ENCODE peak calls at places on chromosomes 6 and 20, in seven cellular contexts. W is stimulated activated naive CD4-positive, alpha-beta T cell; Z is Daoy; C is iris pigment epithelial cell; X is RWPE1; S is T-helper 2 cell; J is effector memory CD4-positive, alpha-beta T cell. M is an unnamed sample.
A peak's percentile ranks its signal among the peaks of the same experiment; 100 is the strongest.

GRCh38 chr20:528923-529594 is 14.5 kb downstream of the CSNK2A1 start:
- DNase-seq in W (no peak), Z (peak; percentile 48), C (peak; percentile 90), X (peak; percentile 93), S (no peak), J (no peak), M (no peak)

GRCh38 chr6:122491915-122492537 is 20.4 kb upstream of the SERINC1 start:
- DNase-seq in W (peak; percentile 52), Z (peak; percentile 74), C (peak; percentile 78), X (peak; percentile 54), S (peak; percentile 31), J (peak; percentile 26), M (peak; percentile 54)

GRCh38 chr20:50837532-50838321 is 42.9 kb downstream of the BCAS4 start:
- DNase-seq in W (no peak), Z (peak; percentile 65), C (peak; percentile 79), X (peak; percentile 61), S (no peak), J (no peak), M (no peak)

GRCh38 chr20:50646483-50646996 is 44.8 kb downstream of the RIPOR3 start:
- DNase-seq in W (no peak), Z (no peak), C (peak; percentile 88), X (no peak), S (no peak), J (no peak), M (peak; percentile 74)

GRCh38 chr6:32972353-32973143 is 4.2 kb downstream of the BRD2 start:
- DNase-seq in W (peak; percentile 69), Z (peak; percentile 44), C (peak; percentile 41), X (no peak), S (peak; percentile 59), J (peak; percentile 46), M (no peak)

GRCh38 chr6:36169023-36170007 is 27.2 kb upstream of the BRPF3 start:
- DNase-seq in W (no peak), Z (no peak), C (no peak), X (no peak), S (no peak), J (no peak), M (no peak)

GRCh38 chr6:2792330-2792729 is 27.1 kb downstream of the WRNIP1 start:
- DNase-seq in W (no peak), Z (peak; percentile 38), C (peak; percentile 89), X (peak; percentile 59), S (no peak), J (no peak), M (no peak)

GRCh38 chr20:14820771-14821170 is 483.4 kb upstream of the FLRT3 start:
- DNase-seq in W (no peak), Z (no peak), C (peak; percentile 24), X (no peak), S (no peak), J (no peak), M (no peak)

GRCh38 chr20:44805991-44806729 is 4.2 kb downstream of the RIMS4 start:
- DNase-seq in W (no peak), Z (peak; percentile 35), C (peak; percentile 73), X (peak; percentile 26), S (no peak), J (no peak), M (peak; percentile 86)

GRCh38 chr20:41168281-41169183 is 31.2 kb downstream of the PLCG1 start:
- DNase-seq in W (no peak), Z (no peak), C (no peak), X (no peak), S (no peak), J (no peak), M (no peak)

GRCh38 chr6:135329851-135330803 is 149.0 kb downstream of the MYB start:
- DNase-seq in W (no peak), Z (no peak), C (no peak), X (no peak), S (no peak), J (no peak), M (no peak)

GRCh38 chr20:373171-373890 is 7.2 kb upstream of the TRIB3 start:
- DNase-seq in W (no peak), Z (peak; percentile 62), C (peak; percentile 90), X (peak; percentile 71), S (no peak), J (no peak), M (peak; percentile 63)

GRCh38 chr6:10521104-10521808 is at the start of gene GCNT2:
- DNase-seq in W (no peak), Z (peak; percentile 79), C (peak; percentile 75), X (peak; percentile 22), S (no peak), J (no peak), M (peak; percentile 51)

GRCh38 chr20:25248501-25249172 is 752 bp downstream of the PYGB start:
- DNase-seq in W (no peak), Z (peak; percentile 48), C (no peak), X (peak; percentile 41), S (no peak), J (no peak), M (peak; percentile 28)

GRCh38 chr6:154164397-154164796 is 125.4 kb downstream of the OPRM1 start:
- DNase-seq in W (no peak), Z (peak; percentile 55), C (peak; percentile 85), X (no peak), S (no peak), J (no peak), M (no peak)

GRCh38 chr6:89564752-89565427 is 73.7 kb downstream of the LYRM2 start:
- DNase-seq in W (no peak), Z (peak; percentile 40), C (no peak), X (no peak), S (no peak), J (no peak), M (no peak)

GRCh38 chr6:161804804-161805203 is 530.9 kb upstream of the AGPAT4 start:
- DNase-seq in W (no peak), Z (no peak), C (peak; percentile 0), X (no peak), S (no peak), J (no peak), M (no peak)

GRCh38 chr6:107216197-107216933 is 101.0 kb upstream of the BEND3 start:
- DNase-seq in W (no peak), Z (no peak), C (no peak), X (no peak), S (no peak), J (no peak), M (no peak)

GRCh38 chr20:61222699-61223098 is 29.4 kb upstream of the CDH4 start:
- DNase-seq in W (no peak), Z (no peak), C (no peak), X (no peak), S (no peak), J (no peak), M (no peak)

GRCh38 chr20:20816969-20817368 is 104.5 kb upstream of the RALGAPA2 start:
- DNase-seq in W (no peak), Z (no peak), C (no peak), X (no peak), S (no peak), J (no peak), M (no peak)

GRCh38 chr6:146916435-146917015 is 287.7 kb upstream of the STXBP5 start:
- DNase-seq in W (no peak), Z (no peak), C (peak; percentile 41), X (no peak), S (no peak), J (no peak), M (no peak)

GRCh38 chr20:3081641-3082040 is 2.9 kb downstream of the AVP start:
- DNase-seq in W (no peak), Z (no peak), C (no peak), X (no peak), S (no peak), J (no peak), M (no peak)

GRCh38 chr6:23532227-23532626 is 593.8 kb upstream of the NRSN1 start:
- DNase-seq in W (no peak), Z (no peak), C (peak; percentile 66), X (no peak), S (no peak), J (no peak), M (no peak)

GRCh38 chr20:44056010-44056698 is 130.8 kb downstream of the JPH2 start:
- DNase-seq in W (peak; percentile 66), Z (peak; percentile 23), C (no peak), X (peak; percentile 41), S (peak; percentile 16), J (peak; percentile 31), M (peak; percentile 74)

GRCh38 chr6:122715725-122716124 is 63.8 kb upstream of the FABP7 start:
- DNase-seq in W (no peak), Z (no peak), C (peak; percentile 65), X (no peak), S (no peak), J (no peak), M (no peak)

GRCh38 chr6:94859924-94860323 is 717.4 kb upstream of the MANEA start:
- DNase-seq in W (no peak), Z (no peak), C (no peak), X (no peak), S (no peak), J (no peak), M (no peak)

GRCh38 chr20:42430525-42431046 is 759.1 kb downstream of the PTPRT start:
- DNase-seq in W (no peak), Z (no peak), C (no peak), X (no peak), S (no peak), J (no peak), M (no peak)

GRCh38 chr6:151389640-151390275 is 1.6 kb downstream of the ZBTB2 start:
- DNase-seq in W (no peak), Z (peak; percentile 82), C (peak; percentile 69), X (peak; percentile 74), S (no peak), J (no peak), M (no peak)